ENCODE peak calls at places on chromosomes 2 and 18, in eight cellular contexts. J is upper lobe of left lung, L is right lobe of liver, Y is GM12878, M is HCT116, G is HepG2, V is heart left ventricle, X is A549. H is an unnamed sample. For H3K9me3 and H3K4me1, the result is how much of the 10 kb centered on the place peaks cover.

GRCh38 chr2:202847693-202848524 is 23.7 kb downstream of the ICA1L start:
- ATAC-seq in M (no peak), J (no peak), G (no peak), X (no peak), L (no peak), V (no peak), Y (peak), H (no peak)

GRCh38 chr2:241011296-241011600 is 12.8 kb downstream of the SNED1 start:
- ATAC-seq in M (no peak), J (no peak), X (no peak), L (no peak), Y (no peak), V (no peak), G (no peak), H (no peak)

GRCh38 chr2:108918941-108919341 is 70.1 kb downstream of the EDAR start:
- ATAC-seq in J (no peak), V (no peak), G (no peak), Y (no peak), M (no peak), X (no peak), L (no peak), H (no peak)

GRCh38 chr2:42296226-42296625 is 64.8 kb downstream of the COX7A2L start:
- ATAC-seq in X (no peak), V (no peak), M (no peak), L (no peak), J (no peak), Y (peak), G (peak), H (no peak)

GRCh38 chr2:207289295-207290018 is 123.7 kb upstream of the KLF7 start:
- ATAC-seq in X (no peak), M (no peak), G (no peak), Y (no peak), J (no peak), L (no peak), V (no peak), H (no peak)

GRCh38 chr18:79770826-79771225 is 26.9 kb upstream of the KCNG2 start:
- ATAC-seq in V (no peak), X (no peak), J (no peak), M (no peak), G (no peak), L (no peak), Y (no peak), H (no peak)

GRCh38 chr2:233974530-233975071 is 57.4 kb downstream of the TRPM8 start:
- ATAC-seq in L (peak), Y (peak), X (peak), G (peak), J (peak), V (peak), M (peak), H (peak)

GRCh38 chr2:6880200-6880733 is 2.7 kb downstream of the RSAD2 start:
- ATAC-seq in L (no peak), G (no peak), V (no peak), M (no peak), J (no peak), Y (no peak), X (no peak), H (no peak)

GRCh38 chr2:163713534-163714311 is 22.1 kb downstream of the FIGN start:
- ATAC-seq in V (peak), Y (no peak), L (no peak), M (no peak), G (no peak), J (no peak), X (no peak), H (no peak)

GRCh38 chr2:4675295-4675694 is 971.9 kb downstream of the DCDC2C start:
- ATAC-seq in G (no peak), Y (no peak), J (no peak), V (no peak), M (no peak), L (no peak), X (no peak), H (no peak)

GRCh38 chr2:4674007-4674406 is 970.6 kb downstream of the DCDC2C start:
- ATAC-seq in V (no peak), J (no peak), M (no peak), Y (no peak), G (peak), X (no peak), L (no peak), H (no peak)

GRCh38 chr2:4668381-4668780 is 965.0 kb downstream of the DCDC2C start:
- ATAC-seq in V (no peak), X (no peak), M (no peak), L (no peak), Y (no peak), J (no peak), G (no peak), H (no peak)

GRCh38 chr2:4670331-4670730 is 967.0 kb downstream of the DCDC2C start:
- ATAC-seq in Y (no peak), G (no peak), J (no peak), X (no peak), V (no peak), M (no peak), L (no peak), H (no peak)

DNA sequence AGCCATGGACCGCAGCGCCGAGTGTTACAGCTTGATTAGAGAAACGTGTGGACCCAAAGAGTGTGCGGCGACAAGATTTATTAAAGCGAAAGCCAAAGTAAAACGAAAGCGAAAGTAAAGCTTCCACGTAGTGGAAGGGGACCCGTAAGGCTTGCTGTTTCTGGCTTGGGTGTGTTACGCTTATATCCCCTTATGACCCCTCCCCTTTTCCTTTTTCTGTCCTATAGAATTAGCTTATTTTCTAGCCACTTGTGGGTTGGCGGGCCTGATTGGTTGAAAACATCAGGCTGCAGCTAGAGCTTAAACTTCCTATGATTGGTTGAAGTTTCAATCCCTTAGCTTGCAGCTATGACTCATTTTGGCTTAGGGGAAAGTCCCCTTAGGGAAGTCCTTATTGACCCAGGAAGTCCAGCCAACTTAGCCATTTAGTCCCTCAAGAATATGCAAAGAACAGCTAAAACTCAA is 969.7 kb downstream of the DCDC2C start:
- ATAC-seq in J (no peak), L (no peak), M (no peak), V (no peak), X (no peak), Y (no peak), G (peak), H (no peak)
- H3K9me3 ChIP-seq in J (under half), L (under half), M (under half), V (under half), X (under half), Y (under half), G (under half), H (under half)

DNA sequence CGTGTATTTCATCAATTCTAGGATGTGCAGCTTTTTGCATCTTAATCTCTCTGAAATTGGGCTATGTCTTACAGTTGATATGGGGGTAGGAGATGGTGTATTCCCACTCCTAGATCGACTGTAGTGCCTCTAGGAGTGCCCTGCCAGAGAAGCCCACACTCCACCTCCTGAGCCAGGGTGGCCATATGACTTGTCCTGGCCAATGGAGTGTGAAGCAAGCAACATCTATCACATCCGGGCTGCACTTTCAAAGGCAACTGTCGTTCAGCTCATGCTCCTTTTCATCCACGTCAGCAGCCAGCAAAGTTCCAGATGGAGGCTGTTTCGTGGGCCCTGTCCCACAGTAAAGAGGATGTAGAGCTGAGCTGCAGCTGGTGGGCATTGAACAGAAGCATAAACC is 149.4 kb upstream of the SLC1A4 start:
- ATAC-seq in J (peak), G (peak), X (no peak), L (no peak), V (peak), Y (peak), M (peak), H (peak)
- TF ChIP-seq POLR2A in J (no peak), G (no peak), X (no peak), L (no peak), V (no peak), Y (peak), M (peak), H (no peak)

DNA sequence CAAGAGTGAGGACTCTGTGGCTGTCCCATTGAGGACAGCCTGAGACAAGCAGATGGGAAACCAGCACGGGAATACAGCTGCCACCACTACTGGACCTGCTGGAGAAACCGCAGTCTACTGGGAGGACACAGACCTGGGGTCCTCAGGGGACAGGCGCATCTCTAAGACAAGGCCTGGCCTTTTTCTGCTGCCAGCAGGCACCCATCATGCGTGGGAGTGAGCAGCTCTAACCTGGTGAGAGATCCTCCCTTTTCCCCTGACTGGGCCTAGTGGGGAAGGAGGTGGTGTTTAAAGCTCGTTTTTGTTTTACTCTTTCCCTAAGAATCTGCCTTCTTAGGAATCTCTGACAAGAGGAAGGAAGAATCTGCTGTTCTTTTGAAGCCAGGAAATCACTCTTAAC is 36.6 kb downstream of the CYRIA start:
- ATAC-seq in V (no peak), M (no peak), Y (no peak), G (no peak), X (no peak), L (no peak), J (no peak), H (no peak)
- H3K4me1 ChIP-seq in V (under half), M (under half), Y (under half), G (under half), X (under half), L (under half), J (half or more), H (half or more)

DNA sequence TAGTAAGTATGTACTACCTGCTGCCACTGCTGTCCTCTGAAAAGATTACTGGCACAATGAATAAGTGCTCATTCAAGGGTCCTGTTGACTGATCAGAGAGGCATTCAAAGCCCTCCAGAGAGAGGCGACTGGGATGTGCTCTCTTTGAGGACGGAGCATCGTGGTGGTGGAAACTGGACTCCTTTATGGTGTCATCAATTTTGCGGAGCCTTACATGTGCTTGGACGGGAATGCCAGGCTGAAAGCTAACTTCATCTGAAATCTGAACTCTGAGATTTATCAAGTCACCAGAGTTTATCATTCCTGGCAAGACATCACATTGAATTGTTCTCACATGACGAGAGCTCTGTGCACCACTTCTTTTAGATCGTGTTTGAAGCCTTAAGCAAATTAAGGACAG is 138.2 kb downstream of the NCK2 start:
- ATAC-seq in X (no peak), G (no peak), Y (no peak), J (no peak), L (no peak), V (no peak), M (no peak), H (no peak)
- H3K9me3 ChIP-seq in X (under half), G (under half), Y (under half), J (under half), L (under half), V (under half), M (under half), H (under half)

GRCh38 chr18:10523544-10523943 is 2.3 kb upstream of the NAPG start:
- ATAC-seq in Y (no peak), X (no peak), V (no peak), G (no peak), M (no peak), L (no peak), J (no peak), H (no peak)

GRCh38 chr18:10528439-10528838 is 2.6 kb downstream of the NAPG start:
- ATAC-seq in X (no peak), V (no peak), G (no peak), Y (no peak), M (no peak), J (no peak), L (no peak), H (no peak)

GRCh38 chr18:10524507-10525425 is 1.1 kb upstream of the NAPG start:
- ATAC-seq in J (peak), V (no peak), X (no peak), M (no peak), G (peak), Y (no peak), L (no peak), H (no peak)

GRCh38 chr18:10526211-10526949 is 553 bp downstream of the NAPG start:
- ATAC-seq in X (peak), G (peak), J (peak), L (peak), Y (peak), M (peak), V (peak), H (peak)

DNA sequence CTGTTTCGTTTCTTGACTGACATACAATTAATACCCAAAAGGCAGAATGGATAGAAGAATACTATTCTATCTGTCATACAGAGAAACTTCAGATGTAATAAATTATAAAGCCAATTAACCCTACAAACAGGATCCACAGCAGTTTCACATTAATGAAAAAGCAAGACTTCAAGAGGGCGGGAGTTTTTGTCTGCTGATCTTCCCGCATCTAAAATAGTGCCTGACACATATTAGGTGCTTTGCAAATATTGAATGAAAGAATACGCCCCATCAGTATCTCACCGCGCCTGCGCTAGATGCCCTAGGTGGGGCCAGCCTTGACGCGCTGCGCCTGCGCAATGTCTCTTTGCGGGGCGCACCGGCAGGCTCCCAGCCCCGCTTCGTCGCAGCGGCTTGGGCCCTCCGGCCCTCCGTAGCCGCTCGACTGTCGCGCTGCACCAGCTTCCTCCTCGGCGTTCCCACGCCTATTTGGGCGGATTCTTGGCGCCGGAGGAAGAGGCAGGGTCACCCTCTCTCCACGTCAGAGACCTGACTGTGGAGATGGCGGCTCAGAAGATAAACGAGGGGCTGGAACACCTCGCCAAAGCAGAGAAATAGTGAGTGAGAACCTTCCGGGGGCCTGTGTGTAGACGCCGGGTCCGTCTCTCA is at the start of gene NAPG:
- ATAC-seq in J (peak), V (peak), M (peak), G (peak), L (peak), Y (peak), X (peak), H (peak)
- TF ChIP-seq POLR2A in J (peak), V (peak), M (no peak), G (peak), L (peak), Y (peak), X (peak), H (peak)

GRCh38 chr2:40036241-40036640 is 257.2 kb upstream of the THUMPD2 start:
- ATAC-seq in Y (no peak), X (no peak), J (no peak), V (no peak), G (no peak), M (no peak), L (no peak), H (no peak)
- H3K4me1 ChIP-seq in Y (under half), X (under half), J (under half), V (under half), G (under half), M (under half), L (under half), H (under half)

DNA sequence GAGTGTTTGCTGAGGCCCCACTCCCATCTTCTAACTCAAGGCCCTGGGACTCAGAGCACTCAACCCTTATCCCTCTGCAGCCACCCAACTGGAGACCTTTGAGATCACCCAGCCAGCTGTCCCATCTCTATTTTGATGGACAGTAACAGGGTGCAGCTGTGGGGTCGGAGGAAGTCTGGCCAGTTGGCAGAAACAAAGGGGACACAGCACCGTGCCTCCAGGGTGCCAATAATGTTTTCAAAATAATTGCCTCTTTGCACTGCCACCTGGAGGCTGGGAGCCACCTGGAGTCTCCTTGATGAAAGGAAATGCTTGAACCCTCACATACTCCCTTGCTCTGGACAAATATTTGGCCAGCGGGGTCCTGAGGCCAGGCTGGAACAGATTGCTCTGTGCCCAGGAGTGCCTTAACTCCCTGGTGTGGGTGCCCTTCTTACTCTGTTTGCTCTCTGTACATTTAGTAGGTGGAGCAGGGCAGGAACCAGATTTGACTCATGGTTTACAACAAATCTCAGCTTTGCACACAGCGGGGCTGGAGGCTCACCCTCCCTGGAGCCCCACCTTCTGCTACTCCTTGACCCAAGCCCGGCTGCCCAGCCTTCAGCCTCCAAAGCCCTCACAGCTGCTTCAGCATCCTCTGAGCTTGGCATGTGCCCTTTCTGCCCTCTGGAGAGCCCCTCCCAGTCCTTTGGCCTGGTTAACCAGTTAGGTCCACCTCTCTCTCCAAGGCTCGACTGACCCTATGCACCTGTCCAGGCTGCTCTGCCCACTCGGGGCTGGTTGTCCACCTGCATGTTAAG is 17.2 kb downstream of the MAL start:
- ATAC-seq in G (peak), J (peak), X (no peak), M (no peak), V (peak), L (no peak), Y (peak), H (no peak)
- H3K9me3 ChIP-seq in G (under half), J (under half), X (under half), M (under half), V (under half), L (under half), Y (under half), H (under half)

DNA sequence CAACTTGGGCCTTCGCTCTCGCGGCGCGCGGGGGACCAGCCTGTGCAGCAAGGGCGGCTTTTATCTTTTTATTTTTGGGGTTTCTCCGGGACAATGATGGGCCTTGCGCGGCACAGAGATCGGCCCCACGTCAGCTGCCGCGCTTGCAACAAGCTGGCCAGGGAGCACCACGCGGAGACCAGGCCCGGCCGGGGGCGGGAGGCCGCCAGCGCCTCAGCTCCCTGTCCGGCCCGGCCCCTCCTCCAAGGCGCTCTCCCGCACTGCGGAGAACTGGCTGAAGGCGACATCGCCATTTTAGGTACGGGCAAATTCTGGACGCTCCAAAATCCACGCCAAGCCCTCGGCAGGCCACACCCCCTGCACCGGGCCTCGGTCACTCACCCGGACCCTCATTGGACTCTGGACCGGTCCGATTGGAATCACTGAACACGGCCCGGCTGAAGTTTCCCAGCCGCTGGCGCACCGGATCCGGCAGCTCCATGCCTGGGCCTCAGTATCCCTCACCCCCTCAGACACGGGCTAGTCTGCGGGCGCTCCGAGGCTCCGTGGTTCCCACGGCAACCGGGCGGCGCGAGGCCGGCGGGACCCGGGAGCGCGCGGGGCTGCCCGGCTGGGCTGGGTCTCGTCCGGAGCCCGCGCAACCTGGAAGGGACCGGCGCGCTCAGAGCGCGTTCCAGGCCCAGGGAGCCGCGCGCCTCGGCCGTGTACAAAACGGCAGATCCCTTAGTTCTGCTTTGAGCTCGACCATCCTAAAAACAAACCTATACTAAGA is at the start of gene TMEM17:
- ATAC-seq in L (peak), J (peak), G (peak), Y (peak), X (peak), V (peak), M (peak), H (peak)
- TF ChIP-seq POLR2A in L (peak), J (peak), G (no peak), Y (peak), X (peak), V (peak), M (peak), H (peak)

GRCh38 chr18:59954746-59955145 is 55.0 kb downstream of the PMAIP1 start:
- ATAC-seq in L (no peak), G (no peak), J (no peak), X (peak), M (peak), V (no peak), Y (no peak), H (no peak)

GRCh38 chr18:59952283-59953007 is 52.6 kb downstream of the PMAIP1 start:
- ATAC-seq in X (no peak), V (no peak), M (peak), Y (peak), G (no peak), J (no peak), L (no peak), H (no peak)

GRCh38 chr18:59951591-59951990 is 51.8 kb downstream of the PMAIP1 start:
- ATAC-seq in Y (no peak), J (no peak), M (peak), G (no peak), X (no peak), V (no peak), L (no peak), H (no peak)

GRCh38 chr18:59957957-59958356 is 58.2 kb downstream of the PMAIP1 start:
- ATAC-seq in Y (peak), X (no peak), J (no peak), V (peak), M (peak), L (no peak), G (no peak), H (no peak)

GRCh38 chr18:59954241-59954640 is 54.4 kb downstream of the PMAIP1 start:
- ATAC-seq in V (no peak), G (no peak), M (no peak), Y (no peak), X (no peak), J (no peak), L (no peak), H (no peak)
- H3K4me1 ChIP-seq in V (under half), G (under half), M (half or more), Y (under half), X (under half), J (under half), L (under half), H (under half)